ENCODE peak calls at places on chromosome 18, in six cellular contexts. W is K562, E is H1, K is GM12878, O is HepG2, R is SK-N-SH. U is an unnamed sample.

GRCh38 chr18:58087928-58088722 is 44.1 kb downstream of the NEDD4L start:
- DNase-seq in W (peak; percentile 74), E (no peak), K (no peak), O (no peak), R (no peak), U (no peak)

GRCh38 chr18:56563568-56563967 is 74.8 kb downstream of the TXNL1 start:
- DNase-seq in W (peak; percentile 68), E (peak; percentile 79), K (no peak), O (peak; percentile 51), R (no peak), U (no peak)

GRCh38 chr18:67483237-67483636 is 33.3 kb downstream of the DSEL start:
- DNase-seq in W (no peak), E (no peak), K (no peak), O (no peak), R (peak; percentile 20), U (no peak)

GRCh38 chr18:67144342-67144741 is 372.2 kb downstream of the DSEL start:
- DNase-seq in W (no peak), E (no peak), K (no peak), O (no peak), R (no peak), U (no peak)

GRCh38 chr18:61845212-61845611 is 47.6 kb downstream of the RNF152 start:
- DNase-seq in W (no peak), E (no peak), K (no peak), O (no peak), R (no peak), U (no peak)

GRCh38 chr18:24212939-24213338 is 74.1 kb downstream of the CABYR start:
- DNase-seq in W (no peak), E (no peak), K (no peak), O (peak; percentile 14), R (no peak), U (no peak)

GRCh38 chr18:76985951-76986236 is 146.7 kb downstream of the MBP start:
- DNase-seq in W (no peak), E (peak; percentile 40), K (no peak), O (no peak), R (no peak), U (no peak)

GRCh38 chr18:33355263-33355662 is 85.3 kb downstream of the CCDC178 start:
- DNase-seq in W (no peak), E (no peak), K (no peak), O (no peak), R (no peak), U (no peak)

GRCh38 chr18:68965817-68966216 is 167.9 kb downstream of the CCDC102B start:
- DNase-seq in W (no peak), E (no peak), K (no peak), O (no peak), R (no peak), U (no peak)

GRCh38 chr18:62206593-62206992 is 19.5 kb downstream of the RELCH start:
- DNase-seq in W (no peak), E (no peak), K (no peak), O (no peak), R (no peak), U (no peak)

GRCh38 chr18:12038082-12038660 is 55.5 kb upstream of the ANKRD62 start:
- DNase-seq in W (no peak), E (peak; percentile 74), K (no peak), O (no peak), R (peak; percentile 43), U (no peak)

DNA sequence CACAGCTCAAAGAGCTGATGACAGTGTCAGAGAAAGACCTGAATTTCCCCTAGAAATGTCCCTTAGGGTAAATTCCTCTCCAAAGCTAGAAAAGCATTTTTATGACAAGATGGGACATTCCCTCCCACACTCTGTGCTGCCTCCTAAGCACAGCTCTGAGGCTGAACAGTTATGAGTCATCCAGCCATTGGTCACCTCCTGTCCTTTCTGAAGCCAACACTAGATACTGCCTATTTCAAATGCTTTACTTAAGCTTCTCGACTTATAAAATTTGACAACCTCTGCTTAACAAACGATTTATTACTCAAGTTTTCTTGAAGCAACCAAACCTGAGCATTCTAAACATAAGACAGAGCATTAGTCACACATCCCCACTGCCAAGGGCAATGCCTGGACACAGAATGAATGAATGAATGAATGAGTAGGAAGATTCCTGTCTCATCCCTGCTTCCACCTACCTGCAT is 35.4 kb downstream of the B4GALT6 start:
- DNase-seq in W (peak; percentile 51), E (no peak), K (peak; percentile 85), O (peak; percentile 13), R (no peak), U (no peak)
- TF ChIP-seq GABPA in W (no peak), E (no peak), K (no peak), O (no peak), R (no peak), U (no peak)

GRCh38 chr18:47746615-47747014 is 183.8 kb downstream of the SMAD2 start:
- DNase-seq in W (no peak), E (no peak), K (no peak), O (no peak), R (no peak), U (no peak)

GRCh38 chr18:47748093-47748796 is 182.2 kb downstream of the SMAD2 start:
- DNase-seq in W (no peak), E (no peak), K (no peak), O (no peak), R (no peak), U (no peak)

GRCh38 chr18:47750889-47751423 is 179.5 kb downstream of the SMAD2 start:
- DNase-seq in W (no peak), E (no peak), K (no peak), O (no peak), R (no peak), U (no peak)

GRCh38 chr18:47747260-47747795 is 183.1 kb downstream of the SMAD2 start:
- DNase-seq in W (no peak), E (no peak), K (no peak), O (no peak), R (no peak), U (no peak)

DNA sequence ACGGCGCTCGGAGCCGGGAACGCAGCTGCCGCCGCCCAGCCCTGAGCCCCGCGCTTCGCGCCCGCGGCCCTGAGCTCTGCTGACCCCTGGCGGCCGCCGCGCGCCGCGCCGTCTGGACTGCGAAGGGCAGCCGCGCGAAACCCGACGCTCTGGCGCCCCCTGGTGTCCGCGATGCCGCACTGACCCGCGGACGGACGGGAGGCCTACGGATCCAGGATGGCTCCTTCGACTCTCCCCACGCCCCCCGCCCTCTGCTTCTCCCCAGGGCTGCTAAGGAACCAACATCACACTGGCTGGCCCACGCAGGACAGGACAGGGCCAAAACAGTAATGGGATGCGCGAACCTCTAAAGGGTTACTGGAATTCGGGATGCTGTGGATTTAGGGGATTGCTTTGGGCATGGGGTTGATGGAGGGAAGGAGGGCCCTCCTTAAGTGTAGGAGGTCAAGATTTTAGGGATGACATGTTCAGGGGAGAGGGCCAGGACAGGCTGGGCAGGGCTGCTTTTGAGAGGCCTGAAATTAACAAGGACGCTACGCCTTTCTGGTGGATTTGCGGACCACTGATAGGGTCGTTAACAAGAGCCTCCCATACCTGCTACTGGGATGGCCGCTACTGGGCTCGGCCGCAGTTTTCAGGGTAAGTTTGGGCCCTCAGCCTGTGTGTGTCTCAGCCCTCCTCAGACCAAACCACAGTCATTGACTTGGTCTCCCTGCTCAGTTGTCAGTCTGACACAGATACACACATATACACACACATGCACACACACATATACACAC is 181.1 kb downstream of the SMAD2 start:
- DNase-seq in W (peak; percentile 73), E (peak; percentile 95), K (no peak), O (peak; percentile 27), R (peak; percentile 95), U (peak; percentile 72)
- H3K4me3 ChIP-seq in W (no peak overlapping the region), E (peak overlapping the region; percentile 29), K (no peak overlapping the region), O (no peak overlapping the region), R (peak overlapping the region; percentile 72), U (no peak overlapping the region)

GRCh38 chr18:79614211-79615028 is 65.2 kb upstream of the CTDP1 start:
- DNase-seq in W (no peak), E (peak; percentile 41), K (no peak), O (no peak), R (no peak), U (no peak)

GRCh38 chr18:79617521-79618500 is 61.8 kb upstream of the CTDP1 start:
- DNase-seq in W (no peak), E (peak; percentile 77), K (no peak), O (no peak), R (no peak), U (no peak)

GRCh38 chr18:79615091-79615490 is 64.5 kb upstream of the CTDP1 start:
- DNase-seq in W (no peak), E (peak; percentile 43), K (no peak), O (no peak), R (no peak), U (no peak)

GRCh38 chr18:79615586-79615985 is 64.0 kb upstream of the CTDP1 start:
- DNase-seq in W (no peak), E (no peak), K (no peak), O (no peak), R (no peak), U (no peak)

DNA sequence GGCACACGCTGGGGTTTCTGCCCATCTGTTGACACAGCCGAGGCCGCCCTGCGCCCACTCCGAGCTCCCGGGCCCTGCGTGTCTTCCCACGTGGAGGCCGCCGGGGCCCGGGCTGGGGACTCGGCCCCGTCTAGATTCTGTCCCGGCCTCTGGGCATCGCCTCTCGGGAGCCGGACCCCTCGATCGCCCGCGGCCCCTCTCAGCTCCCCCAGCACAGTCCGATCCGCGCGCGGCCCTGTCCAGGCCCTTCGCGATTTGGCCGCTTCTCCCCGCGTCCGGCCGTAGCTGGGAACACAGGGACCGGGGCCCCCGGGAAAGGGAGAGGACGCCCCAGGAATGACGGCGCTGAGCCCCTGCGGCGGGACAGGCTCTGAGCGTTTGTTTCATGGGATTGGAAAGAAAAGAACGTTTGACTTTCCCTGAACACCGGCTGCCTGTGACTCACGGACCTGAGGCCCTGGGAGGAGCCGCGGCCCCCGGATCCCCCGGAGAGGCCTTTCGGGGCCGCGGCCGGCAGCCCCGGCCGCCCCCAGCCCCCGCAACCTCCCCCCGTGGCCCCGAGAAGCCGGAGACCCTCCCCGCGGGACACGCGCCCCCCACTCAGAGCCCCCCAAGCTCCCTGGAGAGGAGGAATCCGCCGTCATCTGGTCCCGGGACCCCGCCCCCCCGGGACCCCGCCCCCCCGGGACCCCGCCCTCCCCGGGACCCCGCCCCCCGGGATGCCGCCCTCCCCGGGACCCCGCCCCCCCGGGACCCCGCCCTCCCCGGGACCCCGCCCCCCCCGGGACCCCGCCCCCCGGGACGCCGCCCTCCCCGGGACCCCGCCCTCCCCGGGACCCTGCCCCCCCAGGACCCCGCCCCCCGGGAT is 62.7 kb upstream of the CTDP1 start:
- DNase-seq in W (no peak), E (peak; percentile 70), K (no peak), O (no peak), R (no peak), U (no peak)
- TF ChIP-seq GABPA in W (no peak), E (no peak), K (no peak), O (no peak), R (no peak), U (no peak)

DNA sequence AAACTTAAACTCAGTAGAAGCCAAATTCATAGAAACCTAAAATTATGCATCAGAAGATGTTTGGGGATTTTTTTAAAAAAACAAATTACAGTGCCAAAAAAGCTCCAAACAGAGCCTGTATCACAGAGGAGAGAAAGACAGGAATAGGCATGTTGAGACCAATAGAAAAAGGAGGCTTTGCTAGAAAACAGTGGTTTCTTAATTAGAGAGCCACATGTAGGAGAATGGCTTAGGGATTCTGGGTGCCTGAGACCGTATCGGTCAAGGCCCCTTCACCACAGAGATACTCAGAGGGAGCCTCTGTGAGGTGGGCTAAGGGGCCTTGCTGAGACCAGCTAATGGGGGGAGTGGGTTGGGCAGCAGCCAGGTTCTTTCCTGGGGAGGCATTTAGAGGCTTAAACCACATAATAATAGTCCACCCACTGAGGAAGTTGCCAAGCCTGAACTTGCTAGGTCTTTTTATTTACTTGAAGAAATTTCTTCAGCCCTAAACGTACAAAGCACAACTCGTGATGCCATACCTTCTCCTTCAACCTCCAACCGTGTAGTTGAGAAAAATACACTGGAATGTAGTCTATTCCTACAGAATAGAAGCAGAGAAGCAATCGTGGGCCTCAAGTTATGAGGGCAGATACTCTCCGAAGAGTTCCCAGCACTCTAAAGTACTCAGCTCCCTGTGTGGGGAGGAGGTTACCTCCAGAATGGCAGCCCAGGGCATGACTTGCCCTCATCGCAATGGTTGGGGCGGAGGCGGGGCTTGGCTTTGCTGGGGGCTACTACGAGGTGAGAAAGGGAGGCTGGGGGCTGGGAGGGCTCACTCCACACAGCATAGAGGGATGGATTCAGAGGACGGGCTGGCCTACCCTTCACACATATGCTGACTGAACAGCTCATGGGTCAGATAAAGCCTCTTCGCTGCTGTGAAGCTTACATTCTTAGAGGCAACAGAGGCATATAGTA is 237.9 kb downstream of the TPGS2 start:
- DNase-seq in W (no peak), E (peak; percentile 40), K (no peak), O (no peak), R (no peak), U (no peak)
- H3K4me3 ChIP-seq in W (no peak overlapping the region), E (no peak overlapping the region), K (no peak overlapping the region), O (no peak overlapping the region), R (no peak overlapping the region), U (no peak overlapping the region)

U was measured in HL-60.